ENCODE peak calls at places on chromosomes 7 and 10, in seven cellular contexts. B is H1, V is stomach, Z is GM12891, T is HepG2, A is transverse colon, E is esophagus muscularis mucosa. D is an unnamed sample.
A peak's percentile ranks its signal among the peaks of the same experiment; 100 is the strongest.

GRCh38 chr7:47819054-47819920 is 129.0 kb downstream of the PKD1L1 start:
- DNase-seq in B (peak; percentile 73), V (peak; percentile 72), Z (peak; percentile 41), T (peak; percentile 70), A (peak; percentile 71), E (no peak), D (no peak)

GRCh38 chr10:93579089-93579488 is 12.6 kb downstream of the FFAR4 start:
- DNase-seq in B (no peak), V (peak; percentile 38), Z (no peak), T (peak; percentile 60), A (no peak), E (no peak), D (no peak)

GRCh38 chr10:73756183-73756582 is 12.0 kb downstream of the SEC24C start:
- DNase-seq in B (no peak), V (no peak), Z (no peak), T (no peak), A (no peak), E (no peak), D (no peak)

GRCh38 chr7:117830422-117830954 is 42.8 kb downstream of the CTTNBP2 start:
- DNase-seq in B (no peak), V (no peak), Z (no peak), T (no peak), A (peak; percentile 9), E (no peak), D (no peak)

GRCh38 chr10:59234194-59234593 is 57.8 kb downstream of the PHYHIPL start:
- DNase-seq in B (no peak), V (no peak), Z (no peak), T (no peak), A (no peak), E (no peak), D (no peak)

GRCh38 chr7:67462781-67463191 is 466.2 kb downstream of the TYW1 start:
- DNase-seq in B (no peak), V (no peak), Z (no peak), T (no peak), A (peak; percentile 34), E (no peak), D (no peak)

GRCh38 chr7:141097430-141097829 is 23.6 kb downstream of the TMEM178B start:
- DNase-seq in B (no peak), V (no peak), Z (no peak), T (no peak), A (no peak), E (no peak), D (no peak)

GRCh38 chr10:29767958-29768357 is 133.2 kb upstream of the SVIL start:
- DNase-seq in B (no peak), V (no peak), Z (no peak), T (no peak), A (no peak), E (no peak), D (no peak)

GRCh38 chr7:23247602-23248335 is 1.2 kb downstream of the GPNMB start:
- DNase-seq in B (peak; percentile 67), V (no peak), Z (peak; percentile 34), T (no peak), A (peak; percentile 21), E (no peak), D (peak; percentile 33)

GRCh38 chr7:73567701-73568685 is 10.4 kb downstream of the TBL2 start:
- DNase-seq in B (no peak), V (no peak), Z (no peak), T (no peak), A (no peak), E (no peak), D (no peak)

GRCh38 chr10:84404783-84405182 is 76.4 kb downstream of the CCSER2 start:
- DNase-seq in B (no peak), V (no peak), Z (no peak), T (no peak), A (no peak), E (no peak), D (no peak)

GRCh38 chr10:123972481-123973401 is 81.1 kb upstream of the CPXM2 start:
- DNase-seq in B (peak; percentile 80), V (no peak), Z (no peak), T (no peak), A (no peak), E (peak; percentile 82), D (no peak)

DNA sequence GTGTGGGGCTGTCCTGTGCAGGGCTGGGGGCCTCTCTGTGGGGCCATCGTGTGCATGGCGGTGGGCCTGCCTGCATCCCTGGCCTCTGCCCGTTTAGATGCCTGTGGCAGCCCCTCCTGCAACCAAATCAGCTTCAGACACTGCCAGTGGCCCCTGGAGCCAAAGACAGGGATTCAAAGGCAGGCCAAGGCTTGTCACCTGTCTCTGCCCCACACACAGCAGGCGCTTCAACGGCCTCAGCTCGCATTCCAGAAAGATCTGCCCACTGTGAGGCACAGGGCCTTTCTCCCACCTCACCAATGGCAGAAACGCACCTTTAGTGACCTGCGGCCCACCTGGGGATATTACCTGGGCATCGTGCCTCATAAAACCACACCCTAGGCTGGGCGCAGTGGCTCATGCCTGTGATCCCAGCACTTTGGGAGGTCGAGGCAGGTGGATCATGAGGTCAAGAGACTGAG is 46.0 kb downstream of the INSIG1 start:
- DNase-seq in B (no peak), V (no peak), Z (no peak), T (no peak), A (no peak), E (no peak), D (no peak)
- TF ChIP-seq POLR2AphosphoS5 in B (no peak), V (no peak), Z (no peak), T (no peak), A (no peak), E (no peak), D (no peak)

GRCh38 chr7:30142710-30143109 is 7.9 kb downstream of the MTURN start:
- DNase-seq in B (no peak), V (peak; percentile 72), Z (no peak), T (peak; percentile 53), A (peak; percentile 34), E (no peak), D (no peak)
- TF ChIP-seq POLR2A in B (no peak), V (no peak), Z (no peak), T (no peak), A (no peak), E (no peak), D (no peak)

GRCh38 chr10:2625094-2625493 is 442.3 kb upstream of the PFKP start:
- DNase-seq in B (no peak), V (no peak), Z (no peak), T (no peak), A (no peak), E (no peak), D (no peak)
- TF ChIP-seq POLR2AphosphoS5 in B (no peak), V (no peak), Z (no peak), T (no peak), A (no peak), E (no peak), D (no peak)

GRCh38 chr7:3426064-3426463 is 125.0 kb downstream of the SDK1 start:
- DNase-seq in B (no peak), V (no peak), Z (no peak), T (no peak), A (no peak), E (no peak), D (no peak)
- TF ChIP-seq POLR2A in B (no peak), V (no peak), Z (no peak), T (no peak), A (no peak), E (no peak), D (no peak)

GRCh38 chr7:111844904-111845662 is 282.8 kb upstream of the IMMP2L start:
- DNase-seq in B (no peak), V (no peak), Z (no peak), T (peak; percentile 11), A (no peak), E (no peak), D (no peak)

GRCh38 chr7:111840528-111840927 is 278.2 kb upstream of the IMMP2L start:
- DNase-seq in B (no peak), V (no peak), Z (no peak), T (no peak), A (no peak), E (no peak), D (no peak)

GRCh38 chr7:111839261-111839660 is 277.0 kb upstream of the IMMP2L start:
- DNase-seq in B (no peak), V (no peak), Z (no peak), T (no peak), A (no peak), E (no peak), D (no peak)

GRCh38 chr7:111841596-111842209 is 279.4 kb upstream of the IMMP2L start:
- DNase-seq in B (no peak), V (no peak), Z (no peak), T (no peak), A (no peak), E (no peak), D (no peak)

GRCh38 chr7:111842489-111842888 is 280.2 kb upstream of the IMMP2L start:
- DNase-seq in B (no peak), V (no peak), Z (no peak), T (no peak), A (no peak), E (no peak), D (no peak)
- TF ChIP-seq POLR2AphosphoS5 in B (no peak), V (no peak), Z (no peak), T (no peak), A (no peak), E (no peak), D (no peak)

DNA sequence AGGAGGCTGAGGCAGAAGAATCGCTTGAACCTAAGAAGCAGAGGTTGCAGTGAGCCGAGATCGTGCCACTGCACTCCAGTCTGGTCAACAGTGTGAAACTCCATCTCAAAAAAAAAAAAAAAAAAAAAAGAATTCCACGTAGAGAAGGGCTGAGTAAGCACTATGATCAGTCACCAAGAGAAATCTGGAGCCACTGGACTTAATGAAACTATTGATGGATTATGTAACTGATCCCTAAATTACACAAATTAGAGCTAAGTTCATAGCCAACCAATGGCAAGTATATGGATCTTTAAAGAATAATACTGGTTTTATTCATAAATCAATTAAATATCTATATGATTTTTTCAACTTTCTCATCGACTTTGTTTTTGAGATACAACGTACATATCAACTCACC is 72.2 kb upstream of the ABLIM1 start:
- DNase-seq in B (no peak), V (no peak), Z (no peak), T (no peak), A (no peak), E (no peak), D (no peak)
- TF ChIP-seq POLR2A in B (no peak), V (no peak), Z (no peak), T (no peak), A (no peak), E (no peak), D (no peak)

DNA sequence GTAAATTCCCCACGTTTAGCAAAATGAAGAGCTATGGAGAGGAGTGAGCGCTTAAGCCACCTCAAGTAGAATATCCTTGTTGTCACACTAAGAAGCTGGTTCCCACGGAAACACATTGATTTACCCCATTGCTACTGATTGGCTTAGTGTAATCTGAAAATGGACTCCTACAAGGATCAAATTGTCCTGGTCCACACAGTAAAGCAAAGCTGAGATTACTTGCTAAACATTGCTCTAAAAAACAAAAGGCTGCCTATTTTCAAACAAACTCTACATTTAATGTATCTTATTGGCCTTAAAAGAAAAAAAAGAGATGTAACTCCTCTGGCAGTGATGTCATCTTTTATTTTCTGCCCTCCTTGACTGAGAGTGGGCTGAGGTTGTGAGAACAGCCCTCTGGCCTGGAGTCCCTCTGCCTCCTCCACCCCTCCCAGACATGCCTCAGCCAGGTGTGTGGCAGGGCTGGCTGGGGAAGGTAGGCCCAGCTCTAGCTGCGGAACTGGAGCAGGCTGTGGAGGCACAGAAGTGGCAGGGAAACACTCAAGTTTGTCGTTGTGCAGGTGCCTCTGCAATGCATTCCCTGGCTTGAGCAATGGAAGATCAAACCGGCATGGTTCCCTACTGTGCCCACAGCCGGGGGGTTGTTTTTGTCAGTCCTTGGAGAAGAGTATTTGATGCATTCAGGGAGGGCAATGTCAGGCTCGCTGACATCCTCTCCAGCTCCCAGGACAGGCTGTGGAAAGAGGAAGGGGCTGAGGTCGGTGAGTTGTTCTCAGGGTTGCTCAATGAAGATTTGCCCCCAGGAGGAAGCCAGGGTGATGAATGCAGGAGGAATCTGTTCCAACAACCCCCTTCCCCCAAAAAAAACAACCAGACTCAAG is 9.1 kb downstream of the KLF6 start:
- DNase-seq in B (peak; percentile 56), V (no peak), Z (no peak), T (no peak), A (peak; percentile 34), E (no peak), D (no peak)
- TF ChIP-seq POLR2AphosphoS5 in B (peak; percentile 77), V (peak; percentile 87), Z (peak; percentile 98), T (peak; percentile 57), A (peak; percentile 90), E (peak; percentile 54), D (peak; percentile 97)